ENCODE peak calls at places on chromosomes 13 and 19, in four cellular contexts. K is aorta, B is IMR-90, Q is right lobe of liver. J is an unnamed sample.

GRCh38 chr13:40069173-40070044 is 413.9 kb downstream of the COG6 start:
- DNase-seq in K (peak; percentile 83), Q (peak; percentile 71), B (peak; percentile 46), J (peak; percentile 74)

GRCh38 chr13:43959291-43959690 is 79.6 kb downstream of the LACC1 start:
- DNase-seq in Q (no peak), K (no peak), B (no peak), J (no peak)

GRCh38 chr13:32174366-32174765 is 140.8 kb downstream of the ZAR1L start:
- DNase-seq in Q (no peak), K (no peak), B (no peak), J (no peak)

GRCh38 chr19:52532480-52532879 is 5.0 kb downstream of the ZNF808 start:
- DNase-seq in Q (no peak), K (no peak), B (no peak), J (no peak)

GRCh38 chr19:48249502-48250014 is 6.2 kb downstream of the CARD8 start:
- DNase-seq in Q (peak; percentile 60), B (no peak), K (peak; percentile 75), J (peak; percentile 87)

GRCh38 chr19:47124937-47125668 is 5.5 kb upstream of the SAE1 start:
- DNase-seq in Q (no peak), K (no peak), B (peak; percentile 78), J (no peak)

GRCh38 chr19:50705422-50706019 is 14.1 kb downstream of the SHANK1 start:
- DNase-seq in Q (no peak), K (no peak), B (peak; percentile 76), J (no peak)

GRCh38 chr13:19618925-19619324 is 14.5 kb upstream of the MPHOSPH8 start:
- DNase-seq in Q (no peak), B (peak; percentile 37), K (no peak), J (no peak)

GRCh38 chr13:95128045-95128643 is 173.1 kb downstream of the ABCC4 start:
- DNase-seq in Q (no peak), K (no peak), B (no peak), J (no peak)

GRCh38 chr13:65653548-65654078 is 1576.5 kb downstream of the PCDH9 start:
- DNase-seq in B (no peak), K (no peak), Q (no peak), J (no peak)

GRCh38 chr19:9189538-9189937 is 10.8 kb downstream of the OR7D2 start:
- DNase-seq in B (no peak), Q (no peak), K (no peak), J (no peak)

GRCh38 chr13:110018009-110018408 is 231.6 kb upstream of the IRS2 start:
- DNase-seq in K (no peak), Q (no peak), B (peak; percentile 57), J (no peak)
- H3K4me1 ChIP-seq in K (peaks cover under 1% of the 10 kb centered on the region), Q (no peaks in the 10 kb centered on the region), B (peaks cover 15% of the 10 kb centered on the region), J (no peaks in the 10 kb centered on the region)

GRCh38 chr19:35042954-35043604 is 1.6 kb downstream of the HPN start:
- DNase-seq in Q (no peak), B (no peak), K (no peak), J (no peak)

GRCh38 chr19:35046461-35046860 is 4.9 kb downstream of the HPN start:
- DNase-seq in B (no peak), K (no peak), Q (no peak), J (no peak)

GRCh38 chr19:35043906-35044305 is 2.4 kb downstream of the HPN start:
- DNase-seq in B (no peak), K (no peak), Q (no peak), J (no peak)

GRCh38 chr19:35045667-35046300 is 4.3 kb downstream of the HPN start:
- DNase-seq in Q (no peak), K (peak; percentile 68), B (peak; percentile 28), J (peak; percentile 30)

GRCh38 chr19:35044317-35045117 is 3.0 kb downstream of the HPN start:
- DNase-seq in B (peak; percentile 43), Q (peak; percentile 61), K (peak; percentile 65), J (no peak)
- H3K4me1 ChIP-seq in B (peaks cover 5% of the 10 kb centered on the region), Q (no peaks in the 10 kb centered on the region), K (no peaks in the 10 kb centered on the region), J (peaks cover 30% of the 10 kb centered on the region)

DNA sequence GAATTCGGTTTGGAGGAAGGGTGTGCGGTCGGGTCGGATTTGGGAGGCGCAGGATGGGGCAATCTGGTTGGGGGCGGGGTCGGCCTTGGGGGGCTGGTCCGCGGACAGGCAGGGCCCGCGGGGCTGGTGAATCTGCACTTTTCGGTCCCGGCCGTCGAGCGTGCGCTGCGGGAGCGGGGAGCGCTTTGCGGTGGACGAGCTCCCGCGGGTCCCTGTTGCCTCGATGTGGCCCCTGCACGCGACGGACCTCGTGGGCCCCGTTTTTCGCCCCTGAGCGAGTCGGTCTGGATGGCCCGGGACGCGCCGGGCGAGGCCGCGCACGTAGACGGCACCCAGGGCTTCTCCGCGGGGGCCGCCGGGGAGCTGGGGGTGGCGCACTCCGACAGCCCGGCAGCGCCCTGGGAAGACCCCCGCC is 11.8 kb downstream of the PEAK3 start:
- DNase-seq in K (no peak), Q (peak; percentile 72), B (no peak), J (no peak)
- H3K4me1 ChIP-seq in K (no peaks in the 10 kb centered on the region), Q (peaks cover 4% of the 10 kb centered on the region), B (peaks cover 15% of the 10 kb centered on the region), J (peaks cover 45% of the 10 kb centered on the region)

DNA sequence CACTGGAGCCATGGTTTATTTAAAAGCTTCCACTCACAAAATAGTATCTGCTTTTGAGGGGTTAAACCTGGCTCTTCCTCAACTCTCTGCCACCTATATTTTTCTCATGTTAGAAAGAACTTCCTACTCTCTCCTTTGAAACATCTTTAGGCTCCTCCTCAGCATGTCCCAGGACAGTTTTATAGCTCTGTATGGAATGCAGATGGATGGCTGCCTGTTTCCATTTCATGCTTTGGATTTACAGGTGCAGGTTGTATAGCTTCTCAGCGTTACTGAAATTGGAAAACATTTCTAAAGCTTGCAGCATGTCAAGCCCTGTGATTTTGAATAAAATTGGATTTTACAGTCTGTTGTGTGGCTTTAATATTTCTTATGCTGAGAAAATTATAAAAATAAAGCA is 314.0 kb downstream of the NDFIP2 start:
- DNase-seq in K (no peak), B (no peak), Q (no peak), J (no peak)
- H3K4me1 ChIP-seq in K (no peaks in the 10 kb centered on the region), B (no peaks in the 10 kb centered on the region), Q (no peaks in the 10 kb centered on the region), J (no peaks in the 10 kb centered on the region)

GRCh38 chr19:54137913-54138776 is 583 bp downstream of the CNOT3 start:
- DNase-seq in B (no peak), K (no peak), Q (no peak), J (no peak)
- H3K4me1 ChIP-seq in B (peaks cover 10% of the 10 kb centered on the region), K (no peaks in the 10 kb centered on the region), Q (no peaks in the 10 kb centered on the region), J (peaks cover 43% of the 10 kb centered on the region)

GRCh38 chr19:13047374-13047773 is 52.1 kb downstream of the NFIX start:
- DNase-seq in Q (no peak), K (no peak), B (no peak), J (no peak)

GRCh38 chr19:13042443-13043130 is 47.3 kb downstream of the NFIX start:
- DNase-seq in B (peak; percentile 59), Q (no peak), K (no peak), J (no peak)

GRCh38 chr19:13043285-13043684 is 48.0 kb downstream of the NFIX start:
- DNase-seq in Q (no peak), K (no peak), B (no peak), J (no peak)

GRCh38 chr19:13045812-13046211 is 50.5 kb downstream of the NFIX start:
- DNase-seq in B (no peak), Q (no peak), K (no peak), J (no peak)

DNA sequence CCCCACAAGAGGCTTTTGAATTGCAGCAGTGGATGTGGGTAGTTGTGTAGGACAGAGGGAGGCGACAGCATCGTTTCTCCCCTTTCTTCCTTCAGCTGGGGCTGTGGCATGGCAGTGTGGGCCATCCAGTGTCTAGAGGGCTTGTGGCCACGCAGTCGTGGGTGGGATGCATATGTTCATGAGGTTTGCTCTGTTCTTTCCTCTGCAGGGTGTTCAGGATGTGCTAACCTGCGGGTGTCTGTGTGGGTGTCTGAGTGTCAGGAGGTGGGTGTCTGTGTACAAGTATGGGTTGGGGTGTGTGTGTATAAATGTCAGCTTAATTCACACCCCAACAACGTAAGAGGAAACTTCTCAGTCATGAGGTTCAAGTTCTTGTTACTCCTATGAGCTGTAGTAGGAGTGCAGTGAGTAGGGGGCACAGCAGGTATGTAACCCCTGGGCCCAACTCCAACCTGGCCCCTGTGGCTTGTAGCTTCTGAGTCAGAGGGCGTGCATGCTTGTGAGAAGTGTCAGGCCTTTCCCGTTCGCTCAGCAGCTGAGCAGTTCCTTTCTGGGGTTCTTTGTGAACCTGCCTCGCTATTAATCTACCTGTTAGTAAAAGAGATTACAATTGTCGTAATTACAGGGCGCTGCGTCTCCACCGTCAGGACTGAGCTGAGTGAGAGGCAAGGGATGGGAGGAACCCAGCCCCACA is 49.0 kb downstream of the NFIX start:
- DNase-seq in Q (no peak), K (no peak), B (peak; percentile 62), J (no peak)
- H3K4me1 ChIP-seq in Q (no peaks in the 10 kb centered on the region), K (peaks cover 4% of the 10 kb centered on the region), B (peaks cover 33% of the 10 kb centered on the region), J (no peaks in the 10 kb centered on the region)

DNA sequence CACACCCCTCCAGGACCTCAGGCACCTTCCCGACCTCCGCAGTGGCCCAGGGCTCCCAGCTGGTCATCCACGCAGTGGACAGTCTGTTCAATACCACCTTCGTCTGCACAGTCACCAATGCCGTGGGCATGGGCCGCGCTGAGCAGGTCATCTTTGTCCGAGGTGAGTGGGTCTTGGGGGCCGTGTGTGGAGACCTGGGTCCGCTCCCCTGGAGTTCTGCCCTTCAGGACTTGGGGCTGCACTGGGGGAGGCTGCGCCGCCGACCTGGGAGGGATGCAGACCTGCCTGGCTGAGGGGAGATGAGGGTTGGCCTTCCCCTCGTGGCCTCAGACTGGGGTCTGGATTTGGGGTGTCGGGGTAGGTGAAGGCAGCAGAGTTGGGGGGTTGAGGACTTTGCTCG is 16.7 kb upstream of the TOMM40 start:
- DNase-seq in Q (no peak), B (no peak), K (no peak), J (no peak)
- H3K4me1 ChIP-seq in Q (no peaks in the 10 kb centered on the region), B (peaks cover 2% of the 10 kb centered on the region), K (no peaks in the 10 kb centered on the region), J (no peaks in the 10 kb centered on the region)

GRCh38 chr19:293436-294110 is 2.4 kb upstream of the PLPP2 start:
- DNase-seq in K (no peak), Q (no peak), B (no peak), J (peak; percentile 44)
- H3K4me1 ChIP-seq in K (no peaks in the 10 kb centered on the region), Q (no peaks in the 10 kb centered on the region), B (peaks cover 6% of the 10 kb centered on the region), J (peaks cover 8% of the 10 kb centered on the region)

J was measured in Peyer's patch.